ENCODE peak calls at places on chromosomes 3 and 15, in ten cellular contexts. One of them, this sample, is unnamed.

GRCh38 chr3:153601422-153601853 is 439.4 kb downstream of the RAP2B start:
- DNase-seq in AG04450: no peak
- DNase-seq in naive thymus-derived CD4-positive, alpha-beta T cell: no peak
- DNase-seq in stomach: no peak
- DNase-seq in kidney: no peak
- DNase-seq in kidney tubule cell: no peak
- DNase-seq in D341Med: no peak
- DNase-seq in stimulated activated naive B cell treated with anti-CD40 and anti-IgM and Interleukin-4, amounts not matched to agents 10 μg/mL and 1 μg/mL and 100 μg/mL, for 72 hours: no peak
- DNase-seq in A172: no peak
- DNase-seq in thoracic aorta: no peak
- DNase-seq in this sample: no peak

GRCh38 chr15:49406352-49407118 is 16.5 kb upstream of the FGF7 start:
- DNase-seq in AG04450: no peak
- DNase-seq in naive thymus-derived CD4-positive, alpha-beta T cell: no peak
- DNase-seq in A172: no peak
- DNase-seq in stomach: no peak
- DNase-seq in kidney: peak; percentile 49
- DNase-seq in D341Med: peak; percentile 17
- DNase-seq in kidney tubule cell: no peak
- DNase-seq in stimulated activated naive B cell treated with anti-CD40 and anti-IgM and Interleukin-4, amounts not matched to agents 10 μg/mL and 1 μg/mL and 100 μg/mL, for 72 hours: no peak
- DNase-seq in thoracic aorta: no peak
- DNase-seq in this sample: no peak

GRCh38 chr15:77482570-77482969 is 61.9 kb downstream of the HMG20A start:
- DNase-seq in thoracic aorta: no peak
- DNase-seq in kidney tubule cell: peak; percentile 49
- DNase-seq in AG04450: peak; percentile 50
- DNase-seq in A172: peak; percentile 72
- DNase-seq in D341Med: no peak
- DNase-seq in kidney: no peak
- DNase-seq in stimulated activated naive B cell treated with anti-CD40 and anti-IgM and Interleukin-4, amounts not matched to agents 10 μg/mL and 1 μg/mL and 100 μg/mL, for 72 hours: no peak
- DNase-seq in naive thymus-derived CD4-positive, alpha-beta T cell: no peak
- DNase-seq in stomach: no peak
- DNase-seq in this sample: no peak

GRCh38 chr15:39579487-39580116 is 1.3 kb upstream of the THBS1 start:
- DNase-seq in kidney: peak; percentile 93
- DNase-seq in kidney tubule cell: peak; percentile 98
- DNase-seq in A172: peak; percentile 88
- DNase-seq in AG04450: peak; percentile 96
- DNase-seq in stomach: peak; percentile 75
- DNase-seq in naive thymus-derived CD4-positive, alpha-beta T cell: no peak
- DNase-seq in thoracic aorta: no peak
- DNase-seq in D341Med: no peak
- DNase-seq in stimulated activated naive B cell treated with anti-CD40 and anti-IgM and Interleukin-4, amounts not matched to agents 10 μg/mL and 1 μg/mL and 100 μg/mL, for 72 hours: no peak
- DNase-seq in this sample: peak; percentile 39

GRCh38 chr3:23096041-23096440 is 107.1 kb upstream of the UBE2E2 start:
- DNase-seq in kidney: no peak
- DNase-seq in stimulated activated naive B cell treated with anti-CD40 and anti-IgM and Interleukin-4, amounts not matched to agents 10 μg/mL and 1 μg/mL and 100 μg/mL, for 72 hours: no peak
- DNase-seq in kidney tubule cell: peak; percentile 74
- DNase-seq in thoracic aorta: no peak
- DNase-seq in stomach: no peak
- DNase-seq in AG04450: no peak
- DNase-seq in A172: no peak
- DNase-seq in D341Med: no peak
- DNase-seq in naive thymus-derived CD4-positive, alpha-beta T cell: no peak
- DNase-seq in this sample: no peak

GRCh38 chr3:195083659-195084058 is 187.3 kb downstream of the XXYLT1 start:
- DNase-seq in D341Med: no peak
- DNase-seq in A172: no peak
- DNase-seq in AG04450: no peak
- DNase-seq in kidney tubule cell: no peak
- DNase-seq in stimulated activated naive B cell treated with anti-CD40 and anti-IgM and Interleukin-4, amounts not matched to agents 10 μg/mL and 1 μg/mL and 100 μg/mL, for 72 hours: no peak
- DNase-seq in naive thymus-derived CD4-positive, alpha-beta T cell: no peak
- DNase-seq in stomach: no peak
- DNase-seq in thoracic aorta: no peak
- DNase-seq in kidney: peak; percentile 35
- DNase-seq in this sample: no peak

GRCh38 chr3:71489315-71489761 is 94.2 kb downstream of the FOXP1 start:
- DNase-seq in A172: no peak
- DNase-seq in kidney tubule cell: no peak
- DNase-seq in thoracic aorta: no peak
- DNase-seq in D341Med: no peak
- DNase-seq in AG04450: no peak
- DNase-seq in kidney: no peak
- DNase-seq in stimulated activated naive B cell treated with anti-CD40 and anti-IgM and Interleukin-4, amounts not matched to agents 10 μg/mL and 1 μg/mL and 100 μg/mL, for 72 hours: no peak
- DNase-seq in naive thymus-derived CD4-positive, alpha-beta T cell: peak; percentile 66
- DNase-seq in stomach: no peak
- DNase-seq in this sample: no peak

GRCh38 chr15:79451361-79451999 is 19.3 kb downstream of the MINAR1 start:
- DNase-seq in A172: no peak
- DNase-seq in kidney tubule cell: no peak
- DNase-seq in naive thymus-derived CD4-positive, alpha-beta T cell: no peak
- DNase-seq in kidney: no peak
- DNase-seq in AG04450: no peak
- DNase-seq in thoracic aorta: no peak
- DNase-seq in D341Med: no peak
- DNase-seq in stimulated activated naive B cell treated with anti-CD40 and anti-IgM and Interleukin-4, amounts not matched to agents 10 μg/mL and 1 μg/mL and 100 μg/mL, for 72 hours: no peak
- DNase-seq in stomach: no peak
- DNase-seq in this sample: no peak

GRCh38 chr3:163708428-163708827 is 1369.9 kb downstream of the SI start:
- DNase-seq in D341Med: no peak
- DNase-seq in kidney tubule cell: no peak
- DNase-seq in stomach: no peak
- DNase-seq in naive thymus-derived CD4-positive, alpha-beta T cell: no peak
- DNase-seq in stimulated activated naive B cell treated with anti-CD40 and anti-IgM and Interleukin-4, amounts not matched to agents 10 μg/mL and 1 μg/mL and 100 μg/mL, for 72 hours: no peak
- DNase-seq in kidney: no peak
- DNase-seq in A172: no peak
- DNase-seq in thoracic aorta: no peak
- DNase-seq in AG04450: no peak
- DNase-seq in this sample: no peak

GRCh38 chr3:79985866-79986265 is 218.1 kb upstream of the ROBO1 start:
- DNase-seq in stomach: no peak
- DNase-seq in AG04450: no peak
- DNase-seq in A172: no peak
- DNase-seq in kidney tubule cell: no peak
- DNase-seq in naive thymus-derived CD4-positive, alpha-beta T cell: no peak
- DNase-seq in stimulated activated naive B cell treated with anti-CD40 and anti-IgM and Interleukin-4, amounts not matched to agents 10 μg/mL and 1 μg/mL and 100 μg/mL, for 72 hours: no peak
- DNase-seq in kidney: no peak
- DNase-seq in thoracic aorta: no peak
- DNase-seq in D341Med: no peak
- DNase-seq in this sample: no peak

GRCh38 chr15:47732243-47732642 is 14.9 kb downstream of the SEMA6D start:
- DNase-seq in A172: no peak
- DNase-seq in kidney tubule cell: no peak
- DNase-seq in stimulated activated naive B cell treated with anti-CD40 and anti-IgM and Interleukin-4, amounts not matched to agents 10 μg/mL and 1 μg/mL and 100 μg/mL, for 72 hours: no peak
- DNase-seq in AG04450: no peak
- DNase-seq in D341Med: no peak
- DNase-seq in stomach: no peak
- DNase-seq in kidney: no peak
- DNase-seq in thoracic aorta: no peak
- DNase-seq in naive thymus-derived CD4-positive, alpha-beta T cell: no peak
- DNase-seq in this sample: no peak